ENCODE peak calls at places on chromosomes 7 and 10, in ten cellular contexts. Y, Q, U, T, S, K, F, I, R and P are unnamed samples.

GRCh38 chr7:148142660-148143248 is 447.8 kb upstream of the C7orf33 start:
- DNase-seq in K (peak; percentile 18), Y (no peak), R (no peak), S (peak; percentile 12), U (peak; percentile 68), I (no peak), T (no peak), Q (no peak), F (no peak), P (peak; percentile 74)

GRCh38 chr10:3699896-3700295 is 85.1 kb downstream of the KLF6 start:
- DNase-seq in T (no peak), R (no peak), Y (no peak), F (no peak), S (no peak), Q (no peak), I (no peak), K (no peak), U (no peak), P (no peak)

GRCh38 chr7:112511451-112512220 is 30.8 kb downstream of the LSMEM1 start:
- DNase-seq in R (no peak), U (no peak), K (no peak), T (no peak), Y (no peak), F (no peak), I (peak; percentile 40), S (no peak), Q (no peak), P (peak; percentile 17)

GRCh38 chr7:47688311-47689100 is 106.6 kb upstream of the TNS3 start:
- DNase-seq in S (no peak), T (no peak), U (no peak), Y (no peak), F (no peak), R (no peak), K (no peak), I (no peak), Q (no peak), P (no peak)

GRCh38 chr7:98281757-98282652 is 519 bp downstream of the BRI3 start:
- DNase-seq in R (no peak), K (no peak), Q (no peak), I (no peak), Y (peak; percentile 46), U (no peak), F (no peak), T (no peak), S (peak; percentile 32), P (no peak)

GRCh38 chr7:142506601-142507000 is 242.7 kb upstream of the PRSS1 start:
- DNase-seq in S (no peak), T (no peak), R (no peak), I (no peak), K (no peak), Y (no peak), Q (no peak), F (no peak), U (no peak), P (no peak)

GRCh38 chr7:37916017-37916672 is 472 bp downstream of the SFRP4 start:
- DNase-seq in I (peak; percentile 87), U (no peak), F (peak; percentile 79), Q (no peak), K (no peak), T (no peak), Y (no peak), R (no peak), S (no peak), P (peak; percentile 73)

GRCh38 chr7:1848013-1848640 is 178.1 kb downstream of the ELFN1 start:
- DNase-seq in R (no peak), Y (no peak), K (no peak), S (no peak), T (no peak), I (peak; percentile 63), Q (no peak), U (no peak), F (no peak), P (peak; percentile 32)

DNA sequence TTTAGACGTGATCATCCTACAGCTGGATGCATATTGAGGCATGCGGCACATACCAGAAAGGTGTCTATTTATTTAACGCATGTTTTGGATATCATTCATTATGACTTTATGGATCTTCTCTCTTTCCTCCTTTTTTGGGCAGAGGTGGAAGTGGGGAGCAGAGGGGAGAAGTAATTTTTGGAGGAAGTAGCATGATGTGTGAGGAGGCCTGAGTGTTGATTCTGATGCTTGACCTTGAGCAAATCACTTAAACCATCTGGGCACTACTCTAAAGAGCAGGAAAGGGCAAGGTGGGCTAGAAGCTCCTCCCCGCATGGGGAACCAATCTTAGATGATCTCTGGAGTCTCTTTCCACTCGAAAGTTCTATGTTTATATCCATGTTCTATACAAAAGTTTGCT is 270.5 kb downstream of the TRIL start:
- DNase-seq in U (no peak), R (no peak), I (no peak), F (no peak), S (no peak), Q (no peak), Y (no peak), T (no peak), K (no peak), P (no peak)
- H3K4me3 ChIP-seq in U (peak overlapping the region; percentile 58), R (no peak overlapping the region), I (no peak overlapping the region), F (peak overlapping the region; percentile 50), S (no peak overlapping the region), Q (peak overlapping the region; percentile 72), Y (no peak overlapping the region), T (no peak overlapping the region), K (peak overlapping the region; percentile 74), P (no peak overlapping the region)

GRCh38 chr7:156515911-156516790 is 124.4 kb upstream of the RNF32 start:
- DNase-seq in Q (no peak), S (no peak), T (no peak), U (no peak), F (no peak), K (no peak), R (no peak), I (no peak), Y (no peak), P (no peak)

GRCh38 chr7:156518466-156518865 is 122.1 kb upstream of the RNF32 start:
- DNase-seq in R (no peak), Y (no peak), T (no peak), I (no peak), U (no peak), K (no peak), F (no peak), Q (no peak), S (no peak), P (no peak)

GRCh38 chr7:156514851-156515250 is 125.7 kb upstream of the RNF32 start:
- DNase-seq in Y (no peak), Q (no peak), I (no peak), S (no peak), T (no peak), K (no peak), R (no peak), U (no peak), F (no peak), P (no peak)

GRCh38 chr7:156519070-156519469 is 121.5 kb upstream of the RNF32 start:
- DNase-seq in R (no peak), I (no peak), S (no peak), Q (no peak), Y (no peak), K (no peak), U (no peak), F (no peak), T (no peak), P (no peak)

DNA sequence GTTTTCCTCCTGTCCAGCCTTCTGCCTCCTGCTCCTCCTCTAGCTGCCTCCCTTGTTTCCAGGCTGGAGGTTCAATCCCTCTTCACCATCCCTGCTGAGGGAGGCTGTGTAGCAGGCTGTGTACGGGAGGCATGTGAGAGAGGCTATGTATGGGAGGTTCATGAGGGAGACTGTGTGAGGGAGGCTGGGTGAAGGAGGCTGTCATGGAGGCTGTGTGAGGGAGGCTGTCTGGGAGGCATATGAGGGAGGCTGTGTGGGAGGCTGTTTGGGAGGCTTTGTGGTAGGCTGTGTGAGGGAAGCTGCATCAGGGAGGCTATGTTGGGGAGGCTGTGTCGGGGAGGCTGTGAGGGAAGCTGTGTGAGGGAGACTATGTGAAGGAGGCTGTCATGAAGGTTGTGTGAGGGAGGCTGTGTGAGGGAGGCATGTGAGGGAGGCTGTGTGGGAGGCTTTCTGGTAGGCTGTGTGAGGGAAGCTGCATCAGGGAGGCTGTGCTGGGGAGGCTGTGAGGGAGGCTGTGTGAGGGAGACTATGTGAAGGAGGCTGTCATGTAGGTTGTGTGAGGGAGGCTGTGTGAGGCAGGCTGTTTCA is 123.7 kb upstream of the RNF32 start:
- DNase-seq in U (no peak), Q (no peak), K (no peak), T (no peak), F (no peak), R (no peak), S (no peak), Y (no peak), I (no peak), P (no peak)
- H3K4me3 ChIP-seq in U (no peak overlapping the region), Q (no peak overlapping the region), K (no peak overlapping the region), T (no peak overlapping the region), F (no peak overlapping the region), R (no peak overlapping the region), S (no peak overlapping the region), Y (no peak overlapping the region), I (no peak overlapping the region), P (no peak overlapping the region)

GRCh38 chr10:107450056-107450455 is 285.6 kb upstream of the SORCS1 start:
- DNase-seq in I (no peak), T (no peak), F (no peak), U (no peak), K (no peak), Q (no peak), S (no peak), Y (no peak), R (no peak), P (no peak)

GRCh38 chr10:107443817-107444216 is 279.3 kb upstream of the SORCS1 start:
- DNase-seq in I (no peak), Y (no peak), K (no peak), Q (no peak), R (no peak), S (no peak), U (no peak), F (no peak), T (no peak), P (no peak)

GRCh38 chr10:107440741-107441140 is 276.2 kb upstream of the SORCS1 start:
- DNase-seq in F (no peak), Q (no peak), K (no peak), R (no peak), Y (no peak), T (no peak), U (no peak), S (no peak), I (no peak), P (no peak)

GRCh38 chr10:107442035-107442505 is 277.6 kb upstream of the SORCS1 start:
- DNase-seq in Y (no peak), T (no peak), I (no peak), Q (no peak), S (no peak), U (peak; percentile 52), R (no peak), K (no peak), F (no peak), P (no peak)

GRCh38 chr10:107444443-107444842 is 279.9 kb upstream of the SORCS1 start:
- DNase-seq in F (no peak), Q (no peak), S (no peak), U (no peak), Y (no peak), I (no peak), T (no peak), K (no peak), R (no peak), P (no peak)
- H3K4me3 ChIP-seq in F (no peak overlapping the region), Q (no peak overlapping the region), S (no peak overlapping the region), U (no peak overlapping the region), Y (no peak overlapping the region), I (no peak overlapping the region), T (no peak overlapping the region), K (no peak overlapping the region), R (no peak overlapping the region), P (no peak overlapping the region)

DNA sequence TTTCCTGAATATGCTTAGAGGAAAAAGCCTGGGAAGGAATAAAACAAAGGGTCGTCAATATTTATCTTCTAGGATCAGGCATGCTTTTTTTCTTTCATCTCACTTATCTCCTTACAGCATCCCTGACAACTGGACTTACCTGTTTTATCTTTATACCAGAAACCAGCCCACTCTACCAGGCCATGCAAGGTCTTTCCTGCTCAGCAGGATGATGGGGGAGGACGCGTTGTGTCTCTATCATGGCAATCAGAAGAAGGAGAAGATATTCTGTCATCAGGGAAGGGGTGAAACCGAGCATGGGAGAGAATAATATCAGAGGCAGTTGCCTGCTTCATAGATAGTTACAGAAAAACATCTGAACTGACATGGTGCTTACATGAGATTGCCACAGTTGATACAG is 445.6 kb downstream of the DPP6 start:
- DNase-seq in T (no peak), I (no peak), R (no peak), K (no peak), Y (no peak), F (no peak), S (no peak), U (no peak), Q (no peak), P (peak; percentile 6)
- H3K4me3 ChIP-seq in T (no peak overlapping the region), I (no peak overlapping the region), R (no peak overlapping the region), K (no peak overlapping the region), Y (no peak overlapping the region), F (no peak overlapping the region), S (no peak overlapping the region), U (no peak overlapping the region), Q (no peak overlapping the region), P (no peak overlapping the region)